ENCODE peak calls at places on chromosomes 3 and 15, in four cellular contexts. One of them, this sample, is unnamed.
A peak's percentile ranks its signal among the peaks of the same experiment; 100 is the strongest.

GRCh38 chr3:112409061-112409460 is 76.1 kb downstream of the CD200 start:
- DNase-seq in fibroblast of lung: no peak
- DNase-seq in AG04450: no peak
- DNase-seq in left ventricle myocardium inferior: no peak
- DNase-seq in this sample: no peak

GRCh38 chr3:98612587-98612986 is 19.2 kb upstream of the CPOX start:
- DNase-seq in fibroblast of lung: no peak
- DNase-seq in AG04450: no peak
- DNase-seq in left ventricle myocardium inferior: no peak
- DNase-seq in this sample: no peak

GRCh38 chr15:30865257-30865656 is 38.5 kb upstream of the FAN1 start:
- DNase-seq in fibroblast of lung: no peak
- DNase-seq in AG04450: no peak
- DNase-seq in left ventricle myocardium inferior: no peak
- DNase-seq in this sample: no peak

GRCh38 chr3:42814246-42814645 is 5.0 kb downstream of the ACKR2 start:
- DNase-seq in fibroblast of lung: no peak
- DNase-seq in AG04450: no peak
- DNase-seq in left ventricle myocardium inferior: no peak
- DNase-seq in this sample: no peak

GRCh38 chr15:100903191-100903590 is 16.0 kb upstream of the LRRK1 start:
- DNase-seq in fibroblast of lung: no peak
- DNase-seq in AG04450: no peak
- DNase-seq in left ventricle myocardium inferior: no peak
- DNase-seq in this sample: no peak

GRCh38 chr3:33624756-33625155 is 93.3 kb downstream of the CLASP2 start:
- DNase-seq in fibroblast of lung: no peak
- DNase-seq in AG04450: no peak
- DNase-seq in left ventricle myocardium inferior: no peak
- DNase-seq in this sample: no peak

GRCh38 chr3:42472555-42472954 is 29.9 kb upstream of the VIPR1 start:
- DNase-seq in fibroblast of lung: no peak
- DNase-seq in AG04450: no peak
- DNase-seq in left ventricle myocardium inferior: no peak
- DNase-seq in this sample: no peak

GRCh38 chr15:41494190-41494921 is 682 bp downstream of the ITPKA start:
- DNase-seq in fibroblast of lung: no peak
- DNase-seq in AG04450: no peak
- DNase-seq in left ventricle myocardium inferior: no peak
- DNase-seq in this sample: no peak

GRCh38 chr3:21894459-21895083 is 143.6 kb upstream of the ZNF385D start:
- DNase-seq in fibroblast of lung: peak; percentile 13
- DNase-seq in AG04450: no peak
- DNase-seq in left ventricle myocardium inferior: no peak
- DNase-seq in this sample: no peak

GRCh38 chr3:99269606-99270355 is 368.3 kb upstream of the DCBLD2 start:
- DNase-seq in fibroblast of lung: no peak
- DNase-seq in AG04450: no peak
- DNase-seq in left ventricle myocardium inferior: peak; percentile 25
- DNase-seq in this sample: no peak

GRCh38 chr3:112948346-112948838 is 26.5 kb downstream of the CD200R1 start:
- DNase-seq in fibroblast of lung: no peak
- DNase-seq in AG04450: no peak
- DNase-seq in left ventricle myocardium inferior: no peak
- DNase-seq in this sample: no peak

GRCh38 chr3:194772241-194773000 is 86.7 kb downstream of the FAM43A start:
- DNase-seq in fibroblast of lung: no peak
- DNase-seq in AG04450: no peak
- DNase-seq in left ventricle myocardium inferior: no peak
- DNase-seq in this sample: no peak

GRCh38 chr15:95105229-95105628 is 873.9 kb downstream of the MCTP2 start:
- DNase-seq in fibroblast of lung: peak; percentile 80
- DNase-seq in AG04450: no peak
- DNase-seq in left ventricle myocardium inferior: no peak
- DNase-seq in this sample: no peak

DNA sequence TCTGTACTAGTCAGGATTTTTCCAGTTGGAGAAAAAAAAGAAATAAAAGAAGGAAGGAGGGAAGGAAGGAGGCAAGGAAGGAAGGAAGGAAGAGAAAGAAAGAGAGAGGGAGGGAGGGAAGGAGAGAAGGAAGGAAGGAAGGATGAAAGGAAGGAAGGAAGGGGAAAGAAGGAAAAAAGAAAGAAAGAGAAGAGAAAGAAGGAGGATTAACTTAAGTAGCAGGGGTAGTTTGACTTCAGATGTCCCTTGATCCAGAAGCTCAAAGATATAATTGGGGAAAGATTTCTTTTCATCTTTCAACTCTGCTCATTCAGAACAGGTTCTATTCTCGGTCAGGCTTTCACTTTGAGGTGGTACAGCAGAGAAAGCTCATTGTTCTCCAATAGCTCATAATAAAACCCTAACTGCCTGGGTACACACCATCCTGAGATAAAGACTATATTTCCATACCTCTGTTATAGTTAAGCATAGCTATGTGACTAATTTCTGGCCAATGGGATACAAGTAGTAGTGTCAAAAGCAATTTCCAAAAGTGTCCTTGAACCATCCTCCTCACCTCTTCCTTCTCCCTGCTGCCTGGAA is 23.5 kb upstream of the STT3B start:
- DNase-seq in fibroblast of lung: no peak
- DNase-seq in AG04450: no peak
- DNase-seq in left ventricle myocardium inferior: no peak
- DNase-seq in this sample: no peak
- TF ChIP-seq CTCF in fibroblast of lung: no peak
- TF ChIP-seq CTCF in AG04450: no peak
- TF ChIP-seq CTCF in left ventricle myocardium inferior: no peak
- TF ChIP-seq CTCF in this sample: no peak

GRCh38 chr3:147393261-147393964 is 12.9 kb downstream of the ZIC4 start:
- DNase-seq in fibroblast of lung: no peak
- DNase-seq in AG04450: no peak
- DNase-seq in left ventricle myocardium inferior: no peak
- DNase-seq in this sample: no peak
- TF ChIP-seq CTCF in fibroblast of lung: no peak
- TF ChIP-seq CTCF in AG04450: no peak
- TF ChIP-seq CTCF in left ventricle myocardium inferior: no peak
- TF ChIP-seq CTCF in this sample: no peak

GRCh38 chr3:47123857-47124256 is 40.1 kb downstream of the SETD2 start:
- DNase-seq in fibroblast of lung: no peak
- DNase-seq in AG04450: no peak
- DNase-seq in left ventricle myocardium inferior: no peak
- DNase-seq in this sample: no peak
- TF ChIP-seq CTCF in fibroblast of lung: no peak
- TF ChIP-seq CTCF in AG04450: no peak
- TF ChIP-seq CTCF in left ventricle myocardium inferior: no peak
- TF ChIP-seq CTCF in this sample: no peak

GRCh38 chr15:88610756-88611231 is 10.3 kb upstream of the AEN start:
- DNase-seq in fibroblast of lung: peak; percentile 20
- DNase-seq in AG04450: no peak
- DNase-seq in left ventricle myocardium inferior: no peak
- DNase-seq in this sample: no peak
- TF ChIP-seq CTCF in fibroblast of lung: no peak
- TF ChIP-seq CTCF in AG04450: peak; percentile 30
- TF ChIP-seq CTCF in left ventricle myocardium inferior: no peak
- TF ChIP-seq CTCF in this sample: no peak

GRCh38 chr3:84987709-84988504 is 29.1 kb downstream of the CADM2 start:
- DNase-seq in fibroblast of lung: no peak
- DNase-seq in AG04450: no peak
- DNase-seq in left ventricle myocardium inferior: no peak
- DNase-seq in this sample: no peak
- TF ChIP-seq CTCF in fibroblast of lung: no peak
- TF ChIP-seq CTCF in AG04450: no peak
- TF ChIP-seq CTCF in left ventricle myocardium inferior: no peak
- TF ChIP-seq CTCF in this sample: no peak

GRCh38 chr15:68580026-68580882 is 1.5 kb downstream of the CORO2B start:
- DNase-seq in fibroblast of lung: no peak
- DNase-seq in AG04450: no peak
- DNase-seq in left ventricle myocardium inferior: peak; percentile 54
- DNase-seq in this sample: no peak

GRCh38 chr15:68576253-68577236 is 2.2 kb upstream of the CORO2B start:
- DNase-seq in fibroblast of lung: no peak
- DNase-seq in AG04450: no peak
- DNase-seq in left ventricle myocardium inferior: no peak
- DNase-seq in this sample: no peak

GRCh38 chr15:68578960-68579935 is at the start of gene CORO2B:
- DNase-seq in fibroblast of lung: peak; percentile 63
- DNase-seq in AG04450: no peak
- DNase-seq in left ventricle myocardium inferior: peak; percentile 54
- DNase-seq in this sample: no peak

GRCh38 chr15:68580883-68581155 is 2.0 kb downstream of the CORO2B start:
- DNase-seq in fibroblast of lung: no peak
- DNase-seq in AG04450: no peak
- DNase-seq in left ventricle myocardium inferior: no peak
- DNase-seq in this sample: no peak

GRCh38 chr15:68578175-68578959 is 426 bp upstream of the CORO2B start:
- DNase-seq in fibroblast of lung: peak; percentile 69
- DNase-seq in AG04450: no peak
- DNase-seq in left ventricle myocardium inferior: peak; percentile 82
- DNase-seq in this sample: no peak
- TF ChIP-seq CTCF in fibroblast of lung: peak; percentile 39
- TF ChIP-seq CTCF in AG04450: peak; percentile 55
- TF ChIP-seq CTCF in left ventricle myocardium inferior: peak; percentile 76
- TF ChIP-seq CTCF in this sample: no peak

DNA sequence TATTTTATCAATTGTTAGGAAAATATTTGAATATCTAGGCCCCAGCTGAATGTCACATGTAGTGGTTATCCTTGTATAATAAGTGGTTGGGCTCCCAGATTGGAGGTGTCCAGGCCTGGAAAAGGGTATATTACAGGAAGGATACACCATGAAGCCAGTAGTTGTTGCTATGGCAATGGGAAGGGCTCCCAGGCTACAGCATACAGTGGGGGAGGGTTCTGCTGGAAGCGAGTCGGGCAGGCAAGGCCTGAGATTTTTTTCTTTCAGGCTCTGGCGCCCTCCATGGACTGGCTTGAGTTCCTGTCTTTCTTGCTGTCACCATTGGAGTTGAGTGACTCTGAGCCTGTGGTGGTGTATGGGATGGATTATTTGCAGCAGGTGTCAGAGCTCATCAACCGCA is 8.9 kb downstream of the ECE2 start:
- DNase-seq in fibroblast of lung: peak; percentile 69
- DNase-seq in AG04450: no peak
- DNase-seq in left ventricle myocardium inferior: no peak
- DNase-seq in this sample: no peak
- TF ChIP-seq CTCF in fibroblast of lung: peak; percentile 50
- TF ChIP-seq CTCF in AG04450: peak; percentile 43
- TF ChIP-seq CTCF in left ventricle myocardium inferior: peak; percentile 42
- TF ChIP-seq CTCF in this sample: no peak

GRCh38 chr3:120072867-120073525 is 21.3 kb downstream of the GSK3B start:
- DNase-seq in fibroblast of lung: no peak
- DNase-seq in AG04450: no peak
- DNase-seq in left ventricle myocardium inferior: no peak
- DNase-seq in this sample: no peak
- TF ChIP-seq CTCF in fibroblast of lung: no peak
- TF ChIP-seq CTCF in AG04450: no peak
- TF ChIP-seq CTCF in left ventricle myocardium inferior: peak; percentile 14
- TF ChIP-seq CTCF in this sample: no peak

DNA sequence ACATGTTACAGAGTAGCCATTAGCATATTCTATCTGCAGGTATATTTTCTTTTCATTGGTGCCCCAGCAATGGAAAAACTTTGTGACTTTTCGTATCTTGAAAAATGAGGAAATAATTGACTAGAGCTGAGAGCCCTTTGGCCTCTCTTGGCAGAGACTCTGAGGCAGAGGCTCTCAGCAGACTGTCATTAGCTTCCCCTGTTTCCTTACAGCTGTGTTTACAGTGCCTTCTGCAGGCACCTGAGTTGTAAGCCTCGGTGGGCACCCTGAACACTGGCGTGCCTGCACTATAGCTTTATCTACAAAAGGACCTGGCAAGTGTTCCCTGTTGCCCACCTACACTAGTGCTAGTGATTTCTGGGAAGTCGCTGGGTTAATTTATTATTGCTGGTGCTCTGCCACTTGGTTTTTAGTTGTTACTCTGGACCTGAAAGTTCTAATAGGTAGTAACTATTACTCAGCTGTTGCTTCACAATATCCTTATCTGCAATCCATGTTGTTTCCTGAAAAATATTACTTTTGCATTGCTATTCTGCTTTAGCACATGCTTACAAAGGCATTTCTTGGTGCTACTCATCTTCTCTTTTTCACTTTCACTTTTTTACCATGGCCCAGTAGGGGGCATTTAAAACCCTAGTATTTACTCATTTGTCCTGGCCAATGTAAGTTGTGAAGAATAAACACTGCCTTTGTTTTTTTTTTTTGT is 7.8 kb upstream of the GPR171 start:
- DNase-seq in fibroblast of lung: no peak
- DNase-seq in AG04450: no peak
- DNase-seq in left ventricle myocardium inferior: no peak
- DNase-seq in this sample: no peak
- TF ChIP-seq CTCF in fibroblast of lung: no peak
- TF ChIP-seq CTCF in AG04450: peak; percentile 22
- TF ChIP-seq CTCF in left ventricle myocardium inferior: no peak
- TF ChIP-seq CTCF in this sample: no peak

This sample was measured in CD8-positive, alpha-beta T cell.